ENCODE peak calls at places on chromosomes 6 and 20, in six cellular contexts. I, F, U, H, N and G are unnamed samples.

GRCh38 chr6:147108256-147108910 is 95.8 kb upstream of the STXBP5 start:
- DNase-seq in I (no peak), F (no peak), U (no peak), H (no peak), N (no peak), G (no peak)

GRCh38 chr6:140480852-140481251 is 1106.4 kb upstream of the CITED2 start:
- DNase-seq in I (no peak), F (no peak), U (no peak), H (peak; percentile 18), N (no peak), G (no peak)

GRCh38 chr6:139030211-139030530 is 1.6 kb downstream of the ABRACL start:
- DNase-seq in I (no peak), F (no peak), U (no peak), H (no peak), N (no peak), G (no peak)

GRCh38 chr6:165925474-165926156 is 242.0 kb downstream of the TBXT start:
- DNase-seq in I (no peak), F (no peak), U (no peak), H (no peak), N (no peak), G (no peak)

GRCh38 chr20:38230957-38231785 is 29.4 kb downstream of the KIAA1755 start:
- DNase-seq in I (no peak), F (no peak), U (no peak), H (no peak), N (no peak), G (no peak)

GRCh38 chr20:297925-298754 is 770 bp downstream of the ZCCHC3 start:
- DNase-seq in I (peak; percentile 65), F (peak; percentile 65), U (peak; percentile 6), H (peak; percentile 66), N (peak; percentile 85), G (peak; percentile 77)

GRCh38 chr6:164227952-164228522 is 813.5 kb downstream of the QKI start:
- DNase-seq in I (no peak), F (no peak), U (no peak), H (no peak), N (no peak), G (no peak)

GRCh38 chr6:141685416-141685815 is 447.3 kb upstream of the GJE1 start:
- DNase-seq in I (no peak), F (no peak), U (no peak), H (no peak), N (no peak), G (no peak)

GRCh38 chr6:14466278-14466677 is 348.7 kb downstream of the CD83 start:
- DNase-seq in I (no peak), F (no peak), U (no peak), H (no peak), N (no peak), G (no peak)

GRCh38 chr6:7173843-7174503 is 66.2 kb downstream of the RREB1 start:
- DNase-seq in I (no peak), F (no peak), U (no peak), H (no peak), N (no peak), G (no peak)

GRCh38 chr6:155832596-155832995 is 377.0 kb upstream of the NOX3 start:
- DNase-seq in I (no peak), F (no peak), U (no peak), H (no peak), N (no peak), G (peak; percentile 62)

GRCh38 chr20:61099786-61100185 is 152.3 kb upstream of the CDH4 start:
- DNase-seq in I (no peak), F (no peak), U (no peak), H (no peak), N (no peak), G (no peak)

GRCh38 chr20:47647994-47648393 is 137.3 kb downstream of the SULF2 start:
- DNase-seq in I (no peak), F (no peak), U (no peak), H (no peak), N (no peak), G (no peak)

GRCh38 chr20:19079536-19080299 is 132.7 kb upstream of the SLC24A3 start:
- DNase-seq in I (no peak), F (no peak), U (no peak), H (no peak), N (no peak), G (no peak)

GRCh38 chr6:119449253-119450156 is 99.9 kb upstream of the MAN1A1 start:
- DNase-seq in I (no peak), F (no peak), U (no peak), H (no peak), N (no peak), G (no peak)

GRCh38 chr20:26207237-26207966 is 510.7 kb upstream of the ZNF337 start:
- DNase-seq in I (no peak), F (no peak), U (no peak), H (no peak), N (no peak), G (no peak)

GRCh38 chr6:55379486-55379885 is 52.2 kb downstream of the GFRAL start:
- DNase-seq in I (no peak), F (no peak), U (no peak), H (no peak), N (no peak), G (peak; percentile 70)

GRCh38 chr6:147078106-147078505 is 126.1 kb upstream of the STXBP5 start:
- DNase-seq in I (no peak), F (no peak), U (no peak), H (no peak), N (no peak), G (no peak)

GRCh38 chr6:111602481-111603404 is 2.9 kb downstream of the TRAF3IP2 start:
- DNase-seq in I (no peak), F (peak; percentile 49), U (no peak), H (peak; percentile 48), N (no peak), G (peak; percentile 78)
- H3K4me1 ChIP-seq in I (peaks cover 43% of the 10 kb centered on the region), F (peaks cover 19% of the 10 kb centered on the region), U (peaks cover 11% of the 10 kb centered on the region), H (peaks cover 21% of the 10 kb centered on the region), N (peaks cover 79% of the 10 kb centered on the region), G (peaks cover 51% of the 10 kb centered on the region)

GRCh38 chr6:85983032-85983659 is 340.5 kb upstream of the SYNCRIP start:
- DNase-seq in I (no peak), F (no peak), U (no peak), H (no peak), N (no peak), G (no peak)
- H3K4me1 ChIP-seq in I (no peaks in the 10 kb centered on the region), F (no peaks in the 10 kb centered on the region), U (no peaks in the 10 kb centered on the region), H (no peaks in the 10 kb centered on the region), N (no peaks in the 10 kb centered on the region), G (no peaks in the 10 kb centered on the region)

DNA sequence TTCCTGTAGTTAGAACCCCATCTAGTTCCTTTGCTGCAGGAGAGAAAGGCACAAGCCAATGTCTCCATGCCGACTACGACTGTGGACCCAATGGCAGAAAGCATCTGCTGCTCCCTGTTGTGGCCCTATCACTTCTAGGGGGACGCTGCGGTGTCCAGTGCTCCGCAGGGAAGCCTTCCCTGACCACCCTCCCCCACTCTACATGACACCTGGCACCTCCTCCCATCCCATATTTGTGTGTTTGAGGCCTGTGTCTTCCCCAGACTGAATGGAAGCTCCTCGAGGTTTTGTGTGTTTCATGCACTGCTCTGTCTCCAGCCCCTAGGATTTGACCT is 159.5 kb downstream of the DTNBP1 start:
- DNase-seq in I (no peak), F (no peak), U (no peak), H (no peak), N (no peak), G (no peak)
- H3K4me1 ChIP-seq in I (no peaks in the 10 kb centered on the region), F (peaks cover 10% of the 10 kb centered on the region), U (no peaks in the 10 kb centered on the region), H (peaks cover 19% of the 10 kb centered on the region), N (peaks cover 12% of the 10 kb centered on the region), G (no peaks in the 10 kb centered on the region)

DNA sequence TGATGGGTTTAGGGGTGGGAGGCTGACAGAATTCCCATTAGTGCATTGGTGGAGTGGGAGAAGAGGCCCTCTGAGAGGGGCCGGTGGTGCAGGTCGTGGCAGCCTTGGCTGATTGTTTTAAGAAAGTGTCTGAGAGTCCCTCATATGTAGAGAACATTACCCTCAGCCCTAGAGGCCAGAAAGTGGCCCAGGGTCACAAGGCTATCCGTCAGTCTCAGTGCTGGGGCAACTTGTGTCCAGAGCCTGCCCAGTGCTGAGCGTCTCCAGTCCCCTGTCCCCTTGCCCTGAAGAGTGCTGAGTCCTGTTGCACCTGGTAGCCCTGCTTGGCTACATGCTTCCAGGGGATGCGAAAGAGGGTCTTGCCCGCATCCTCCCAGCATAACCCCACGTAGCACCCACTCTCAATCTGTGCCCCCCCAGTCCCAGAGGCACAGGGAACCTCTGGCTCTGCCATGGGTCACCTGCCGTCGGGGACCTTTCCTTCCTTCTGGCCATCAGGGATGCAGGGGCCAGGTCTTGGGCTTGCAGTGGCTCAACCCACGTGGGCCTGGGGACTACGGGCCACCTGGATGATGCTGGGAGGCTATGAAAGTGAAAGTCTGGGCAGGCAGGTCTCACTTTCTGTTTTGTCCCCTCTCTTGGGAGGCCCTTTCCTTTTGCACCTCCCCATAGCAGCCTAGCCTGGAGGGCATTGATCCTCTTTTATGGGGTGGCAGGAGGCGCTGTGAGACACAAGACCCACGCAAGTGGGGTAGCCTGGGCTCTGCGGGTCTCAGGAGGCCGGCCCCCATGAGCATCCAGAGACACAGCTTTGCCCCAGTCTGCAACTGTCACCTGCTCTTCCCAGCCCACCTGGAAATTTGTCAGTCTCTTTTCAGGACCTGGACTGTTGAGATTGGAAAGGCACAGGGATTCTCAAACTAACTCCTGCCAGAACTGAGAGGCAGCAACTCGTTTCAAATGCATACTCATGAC is 12.2 kb downstream of the DUSP15 start:
- DNase-seq in I (no peak), F (no peak), U (no peak), H (peak; percentile 9), N (no peak), G (no peak)
- H3K4me1 ChIP-seq in I (peaks cover 12% of the 10 kb centered on the region), F (peaks cover 14% of the 10 kb centered on the region), U (peaks cover 8% of the 10 kb centered on the region), H (peaks cover 3% of the 10 kb centered on the region), N (peaks cover 13% of the 10 kb centered on the region), G (peaks cover 5% of the 10 kb centered on the region)

GRCh38 chr6:43176423-43176786 is 5.3 kb downstream of the SRF start:
- DNase-seq in I (no peak), F (no peak), U (no peak), H (no peak), N (no peak), G (no peak)
- H3K4me1 ChIP-seq in I (peaks cover 47% of the 10 kb centered on the region), F (peaks cover 8% of the 10 kb centered on the region), U (peaks cover 28% of the 10 kb centered on the region), H (peaks cover 14% of the 10 kb centered on the region), N (peaks cover 41% of the 10 kb centered on the region), G (peaks cover 16% of the 10 kb centered on the region)